ENCODE peak calls at places on chromosomes 6 and 20, in five cellular contexts. One of them, this sample, is unnamed.

GRCh38 chr20:2874456-2874855 is 1.2 kb downstream of the PTPRA start:
- DNase-seq in endodermal cell: no peak
- DNase-seq in upper lobe of right lung: no peak
- DNase-seq in cardiac muscle cell: peak; percentile 7
- DNase-seq in uterus: no peak
- DNase-seq in this sample: no peak

GRCh38 chr6:120395330-120395729 is 939.0 kb downstream of the TBC1D32 start:
- DNase-seq in uterus: no peak
- DNase-seq in upper lobe of right lung: no peak
- DNase-seq in endodermal cell: no peak
- DNase-seq in cardiac muscle cell: no peak
- DNase-seq in this sample: no peak

GRCh38 chr6:90364291-90364690 is 67.6 kb upstream of the BACH2 start:
- DNase-seq in cardiac muscle cell: no peak
- DNase-seq in uterus: no peak
- DNase-seq in endodermal cell: no peak
- DNase-seq in upper lobe of right lung: no peak
- DNase-seq in this sample: no peak

GRCh38 chr6:43747734-43748133 is 22.3 kb upstream of the VEGFA start:
- DNase-seq in endodermal cell: peak; percentile 10
- DNase-seq in upper lobe of right lung: peak; percentile 2
- DNase-seq in uterus: no peak
- DNase-seq in cardiac muscle cell: no peak
- DNase-seq in this sample: no peak

GRCh38 chr6:75608955-75609533 is 7.4 kb downstream of the SENP6 start:
- DNase-seq in endodermal cell: no peak
- DNase-seq in uterus: no peak
- DNase-seq in cardiac muscle cell: no peak
- DNase-seq in upper lobe of right lung: no peak
- DNase-seq in this sample: no peak

GRCh38 chr20:3539708-3540107 is 68.9 kb downstream of the ATRN start:
- DNase-seq in cardiac muscle cell: peak; percentile 22
- DNase-seq in uterus: no peak
- DNase-seq in endodermal cell: no peak
- DNase-seq in upper lobe of right lung: no peak
- DNase-seq in this sample: no peak

GRCh38 chr20:5658897-5659296 is 91.3 kb upstream of the SHLD1 start:
- DNase-seq in cardiac muscle cell: peak; percentile 96
- DNase-seq in upper lobe of right lung: no peak
- DNase-seq in uterus: peak; percentile 67
- DNase-seq in endodermal cell: no peak
- DNase-seq in this sample: peak; percentile 70

GRCh38 chr20:45323731-45324130 is 15.6 kb upstream of the MATN4 start:
- DNase-seq in endodermal cell: no peak
- DNase-seq in cardiac muscle cell: no peak
- DNase-seq in uterus: no peak
- DNase-seq in upper lobe of right lung: no peak
- DNase-seq in this sample: no peak

GRCh38 chr20:4449977-4450715 is 271.6 kb upstream of the PRND start:
- DNase-seq in endodermal cell: no peak
- DNase-seq in cardiac muscle cell: peak; percentile 56
- DNase-seq in uterus: no peak
- DNase-seq in upper lobe of right lung: no peak
- DNase-seq in this sample: peak; percentile 49

GRCh38 chr6:136351518-136352106 is 62.0 kb upstream of the BCLAF1 start:
- DNase-seq in cardiac muscle cell: no peak
- DNase-seq in uterus: no peak
- DNase-seq in endodermal cell: peak; percentile 70
- DNase-seq in upper lobe of right lung: no peak
- DNase-seq in this sample: no peak

GRCh38 chr20:3818155-3819151 is 1.9 kb upstream of the AP5S1 start:
- DNase-seq in upper lobe of right lung: no peak
- DNase-seq in uterus: peak; percentile 73
- DNase-seq in endodermal cell: peak; percentile 93
- DNase-seq in cardiac muscle cell: peak; percentile 85
- DNase-seq in this sample: peak; percentile 59

GRCh38 chr6:15715060-15715459 is 52.2 kb upstream of the DTNBP1 start:
- DNase-seq in upper lobe of right lung: no peak
- DNase-seq in cardiac muscle cell: peak; percentile 27
- DNase-seq in endodermal cell: no peak
- DNase-seq in uterus: no peak
- DNase-seq in this sample: no peak

GRCh38 chr20:19964289-19965263 is 52.6 kb upstream of the NAA20 start:
- DNase-seq in endodermal cell: no peak
- DNase-seq in uterus: peak; percentile 78
- DNase-seq in upper lobe of right lung: no peak
- DNase-seq in cardiac muscle cell: peak; percentile 88
- DNase-seq in this sample: peak; percentile 66

GRCh38 chr6:159727717-159728440 is 573 bp downstream of the WTAP start:
- DNase-seq in uterus: no peak
- DNase-seq in cardiac muscle cell: peak; percentile 33
- DNase-seq in endodermal cell: no peak
- DNase-seq in upper lobe of right lung: no peak
- DNase-seq in this sample: no peak

GRCh38 chr20:15065794-15066193 is 728.4 kb upstream of the FLRT3 start:
- DNase-seq in cardiac muscle cell: no peak
- DNase-seq in endodermal cell: no peak
- DNase-seq in upper lobe of right lung: no peak
- DNase-seq in uterus: no peak
- DNase-seq in this sample: no peak

GRCh38 chr6:8859501-8859900 is 424.2 kb upstream of the SLC35B3 start:
- DNase-seq in cardiac muscle cell: no peak
- DNase-seq in endodermal cell: no peak
- DNase-seq in upper lobe of right lung: no peak
- DNase-seq in uterus: no peak
- DNase-seq in this sample: peak; percentile 15

GRCh38 chr20:48574383-48574782 is 253.4 kb downstream of the PREX1 start:
- DNase-seq in cardiac muscle cell: peak; percentile 20
- DNase-seq in upper lobe of right lung: no peak
- DNase-seq in uterus: no peak
- DNase-seq in endodermal cell: peak; percentile 74
- DNase-seq in this sample: no peak

GRCh38 chr6:79949235-79949634 is 1.9 kb upstream of the ELOVL4 start:
- DNase-seq in endodermal cell: peak; percentile 85
- DNase-seq in uterus: no peak
- DNase-seq in upper lobe of right lung: no peak
- DNase-seq in cardiac muscle cell: peak; percentile 82
- DNase-seq in this sample: peak; percentile 62

GRCh38 chr6:149028767-149029405 is 282.1 kb downstream of the UST start:
- DNase-seq in cardiac muscle cell: peak; percentile 95
- DNase-seq in endodermal cell: no peak
- DNase-seq in upper lobe of right lung: no peak
- DNase-seq in uterus: peak; percentile 44
- DNase-seq in this sample: peak; percentile 96

GRCh38 chr6:167013067-167013466 is 13.9 kb downstream of the CEP43 start:
- DNase-seq in cardiac muscle cell: no peak
- DNase-seq in endodermal cell: no peak
- DNase-seq in upper lobe of right lung: no peak
- DNase-seq in uterus: no peak
- DNase-seq in this sample: no peak

GRCh38 chr20:56343861-56344381 is 14.9 kb upstream of the FAM210B start:
- DNase-seq in endodermal cell: peak; percentile 95
- DNase-seq in uterus: peak; percentile 23
- DNase-seq in upper lobe of right lung: peak; percentile 76
- DNase-seq in cardiac muscle cell: peak; percentile 55
- DNase-seq in this sample: peak; percentile 5

GRCh38 chr6:2877057-2877882 is 25.8 kb downstream of the SERPINB9 start:
- DNase-seq in upper lobe of right lung: no peak
- DNase-seq in uterus: peak; percentile 55
- DNase-seq in endodermal cell: peak; percentile 81
- DNase-seq in cardiac muscle cell: peak; percentile 63
- DNase-seq in this sample: no peak

GRCh38 chr6:2883673-2884072 is 19.4 kb downstream of the SERPINB9 start:
- DNase-seq in upper lobe of right lung: no peak
- DNase-seq in uterus: no peak
- DNase-seq in cardiac muscle cell: no peak
- DNase-seq in endodermal cell: peak; percentile 32
- DNase-seq in this sample: no peak

GRCh38 chr6:2877960-2878359 is 25.1 kb downstream of the SERPINB9 start:
- DNase-seq in endodermal cell: peak; percentile 53
- DNase-seq in cardiac muscle cell: no peak
- DNase-seq in upper lobe of right lung: no peak
- DNase-seq in uterus: no peak
- DNase-seq in this sample: no peak

GRCh38 chr6:2884817-2885216 is 18.3 kb downstream of the SERPINB9 start:
- DNase-seq in endodermal cell: no peak
- DNase-seq in upper lobe of right lung: no peak
- DNase-seq in cardiac muscle cell: no peak
- DNase-seq in uterus: no peak
- DNase-seq in this sample: no peak

GRCh38 chr6:2881358-2881885 is 21.7 kb downstream of the SERPINB9 start:
- DNase-seq in endodermal cell: no peak
- DNase-seq in uterus: no peak
- DNase-seq in upper lobe of right lung: no peak
- DNase-seq in cardiac muscle cell: no peak
- DNase-seq in this sample: no peak
- H3K4me3 ChIP-seq in endodermal cell: no peak overlapping the region
- H3K4me3 ChIP-seq in uterus: no peak overlapping the region
- H3K4me3 ChIP-seq in upper lobe of right lung: no peak overlapping the region
- H3K4me3 ChIP-seq in cardiac muscle cell: no peak overlapping the region
- H3K4me3 ChIP-seq in this sample: no peak overlapping the region

GRCh38 chr6:6694368-6694780 is 105.9 kb downstream of the LY86 start:
- DNase-seq in cardiac muscle cell: no peak
- DNase-seq in endodermal cell: peak; percentile 82
- DNase-seq in uterus: no peak
- DNase-seq in upper lobe of right lung: no peak
- DNase-seq in this sample: no peak
- TF ChIP-seq CTCF in cardiac muscle cell: no peak
- TF ChIP-seq CTCF in endodermal cell: peak; percentile 64
- TF ChIP-seq CTCF in uterus: no peak
- TF ChIP-seq CTCF in upper lobe of right lung: no peak
- TF ChIP-seq CTCF in this sample: no peak

DNA sequence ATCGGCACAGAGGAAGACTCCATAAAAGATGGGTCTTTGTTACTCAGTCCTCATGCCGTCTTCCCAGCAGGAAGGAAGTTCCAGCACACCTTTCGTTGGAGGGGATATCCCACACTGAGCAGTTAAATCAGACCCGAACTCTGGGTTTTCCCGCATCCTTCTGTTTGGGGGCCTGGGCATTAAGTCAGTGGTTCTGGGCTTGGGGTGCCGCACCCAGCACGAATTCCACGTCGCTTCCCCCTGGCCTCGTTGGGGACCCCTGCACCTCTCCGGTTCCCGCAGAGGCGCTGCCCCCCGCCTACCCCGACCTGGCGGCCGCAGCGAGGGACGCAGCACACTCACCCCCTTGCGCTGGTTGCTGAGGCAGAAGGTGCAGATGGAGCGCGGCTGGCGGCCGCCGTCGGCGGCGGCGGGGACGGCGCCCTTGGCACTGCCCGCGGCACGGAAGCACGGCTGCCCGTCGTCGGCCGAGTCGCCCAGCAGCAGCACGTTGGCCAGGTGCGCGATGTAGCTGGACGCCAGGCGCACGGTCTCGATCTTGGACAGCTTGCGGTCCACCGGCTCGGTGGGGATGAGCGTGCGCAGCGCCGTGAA is 641 bp downstream of the TCF15 start:
- DNase-seq in uterus: no peak
- DNase-seq in endodermal cell: peak; percentile 71
- DNase-seq in upper lobe of right lung: peak; percentile 48
- DNase-seq in cardiac muscle cell: no peak
- DNase-seq in this sample: no peak
- H3K4me3 ChIP-seq in uterus: no peak overlapping the region
- H3K4me3 ChIP-seq in endodermal cell: peak overlapping the region; percentile 42
- H3K4me3 ChIP-seq in upper lobe of right lung: peak overlapping the region; percentile 19
- H3K4me3 ChIP-seq in cardiac muscle cell: peak overlapping the region; percentile 27
- H3K4me3 ChIP-seq in this sample: no peak overlapping the region

GRCh38 chr6:138446821-138447220 is 42.8 kb downstream of the HEBP2 start:
- DNase-seq in cardiac muscle cell: no peak
- DNase-seq in upper lobe of right lung: no peak
- DNase-seq in endodermal cell: no peak
- DNase-seq in uterus: no peak
- DNase-seq in this sample: no peak
- TF ChIP-seq CTCF in cardiac muscle cell: no peak
- TF ChIP-seq CTCF in upper lobe of right lung: no peak
- TF ChIP-seq CTCF in endodermal cell: no peak
- TF ChIP-seq CTCF in uterus: no peak
- TF ChIP-seq CTCF in this sample: no peak

DNA sequence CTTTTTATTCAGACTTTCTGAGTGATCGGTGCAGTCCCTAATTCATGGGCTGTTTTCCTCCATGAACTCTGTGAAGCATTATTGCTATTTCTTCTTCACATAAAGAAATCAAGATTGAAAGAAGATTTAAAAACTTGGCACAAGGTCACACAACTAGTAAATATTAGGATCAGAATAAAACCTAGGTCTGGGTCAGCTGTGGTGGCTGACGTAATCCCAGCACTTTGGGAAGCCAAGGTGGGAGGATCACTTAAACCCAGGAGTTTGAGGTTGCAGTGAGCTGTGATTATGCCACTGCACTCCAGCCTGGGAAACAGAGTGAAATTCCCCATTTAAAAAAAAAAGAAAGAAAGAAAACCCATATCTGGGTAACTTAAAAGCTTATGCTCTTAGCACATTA is 1.4 kb downstream of the ZSCAN9 start:
- DNase-seq in cardiac muscle cell: no peak
- DNase-seq in uterus: no peak
- DNase-seq in upper lobe of right lung: no peak
- DNase-seq in endodermal cell: no peak
- DNase-seq in this sample: no peak
- H3K4me3 ChIP-seq in cardiac muscle cell: peak overlapping the region; percentile 42
- H3K4me3 ChIP-seq in uterus: no peak overlapping the region
- H3K4me3 ChIP-seq in upper lobe of right lung: no peak overlapping the region
- H3K4me3 ChIP-seq in endodermal cell: peak overlapping the region; percentile 96
- H3K4me3 ChIP-seq in this sample: peak overlapping the region; percentile 72

GRCh38 chr6:134452901-134453300 is 135.0 kb upstream of the SGK1 start:
- DNase-seq in upper lobe of right lung: no peak
- DNase-seq in uterus: no peak
- DNase-seq in endodermal cell: no peak
- DNase-seq in cardiac muscle cell: no peak
- DNase-seq in this sample: no peak

GRCh38 chr6:134449781-134450180 is 131.9 kb upstream of the SGK1 start:
- DNase-seq in uterus: no peak
- DNase-seq in endodermal cell: no peak
- DNase-seq in cardiac muscle cell: no peak
- DNase-seq in upper lobe of right lung: no peak
- DNase-seq in this sample: no peak

GRCh38 chr6:134449004-134449403 is 131.1 kb upstream of the SGK1 start:
- DNase-seq in upper lobe of right lung: no peak
- DNase-seq in cardiac muscle cell: no peak
- DNase-seq in endodermal cell: no peak
- DNase-seq in uterus: no peak
- DNase-seq in this sample: no peak

GRCh38 chr6:134453792-134454510 is 136.0 kb upstream of the SGK1 start:
- DNase-seq in cardiac muscle cell: no peak
- DNase-seq in upper lobe of right lung: no peak
- DNase-seq in uterus: no peak
- DNase-seq in endodermal cell: peak; percentile 71
- DNase-seq in this sample: no peak

GRCh38 chr6:134451529-134451928 is 133.6 kb upstream of the SGK1 start:
- DNase-seq in uterus: no peak
- DNase-seq in endodermal cell: no peak
- DNase-seq in cardiac muscle cell: no peak
- DNase-seq in upper lobe of right lung: no peak
- DNase-seq in this sample: no peak
- TF ChIP-seq CTCF in uterus: no peak
- TF ChIP-seq CTCF in endodermal cell: peak; percentile 40
- TF ChIP-seq CTCF in cardiac muscle cell: no peak
- TF ChIP-seq CTCF in upper lobe of right lung: no peak
- TF ChIP-seq CTCF in this sample: no peak

GRCh38 chr20:10217517-10218410 is 866 bp upstream of the SNAP25 start:
- DNase-seq in endodermal cell: peak; percentile 85
- DNase-seq in uterus: peak; percentile 78
- DNase-seq in cardiac muscle cell: peak; percentile 99
- DNase-seq in upper lobe of right lung: no peak
- DNase-seq in this sample: peak; percentile 95
- H3K4me3 ChIP-seq in endodermal cell: peak overlapping the region; percentile 80
- H3K4me3 ChIP-seq in uterus: peak overlapping the region; percentile 42
- H3K4me3 ChIP-seq in cardiac muscle cell: peak overlapping the region; percentile 68
- H3K4me3 ChIP-seq in upper lobe of right lung: peak overlapping the region; percentile 19
- H3K4me3 ChIP-seq in this sample: peak overlapping the region; percentile 95